ENCODE peak calls at places on chromosomes 5 and 9, in nine cellular contexts. One of them, this sample, is unnamed.

GRCh38 chr9:107693620-107694326 is 204.2 kb upstream of the KLF4 start:
- DNase-seq in left ventricle myocardium inferior: no peak
- DNase-seq in cardiac muscle cell: no peak
- DNase-seq in esophagus squamous epithelium: no peak
- DNase-seq in AG04449: no peak
- DNase-seq in bronchial epithelial cell: peak
- DNase-seq in heart right ventricle: no peak
- DNase-seq in HepG2: no peak
- DNase-seq in AG10803: peak
- DNase-seq in this sample: peak

GRCh38 chr9:138024131-138024530 is 146.5 kb downstream of the CACNA1B start:
- DNase-seq in bronchial epithelial cell: no peak
- DNase-seq in cardiac muscle cell: no peak
- DNase-seq in left ventricle myocardium inferior: no peak
- DNase-seq in AG10803: no peak
- DNase-seq in esophagus squamous epithelium: no peak
- DNase-seq in AG04449: no peak
- DNase-seq in HepG2: no peak
- DNase-seq in heart right ventricle: no peak
- DNase-seq in this sample: no peak

GRCh38 chr5:39138892-39139291 is 64.7 kb upstream of the RICTOR start:
- DNase-seq in cardiac muscle cell: no peak
- DNase-seq in heart right ventricle: no peak
- DNase-seq in HepG2: no peak
- DNase-seq in AG10803: peak
- DNase-seq in bronchial epithelial cell: peak
- DNase-seq in left ventricle myocardium inferior: no peak
- DNase-seq in esophagus squamous epithelium: no peak
- DNase-seq in AG04449: peak
- DNase-seq in this sample: peak

GRCh38 chr5:109365653-109366052 is 44.1 kb downstream of the PJA2 start:
- DNase-seq in heart right ventricle: no peak
- DNase-seq in cardiac muscle cell: no peak
- DNase-seq in AG10803: peak
- DNase-seq in esophagus squamous epithelium: no peak
- DNase-seq in HepG2: no peak
- DNase-seq in AG04449: no peak
- DNase-seq in left ventricle myocardium inferior: no peak
- DNase-seq in bronchial epithelial cell: no peak
- DNase-seq in this sample: no peak

GRCh38 chr5:134059758-134060495 is 54.6 kb upstream of the TCF7 start:
- DNase-seq in AG04449: no peak
- DNase-seq in AG10803: no peak
- DNase-seq in cardiac muscle cell: no peak
- DNase-seq in esophagus squamous epithelium: no peak
- DNase-seq in left ventricle myocardium inferior: no peak
- DNase-seq in heart right ventricle: no peak
- DNase-seq in bronchial epithelial cell: no peak
- DNase-seq in HepG2: no peak
- DNase-seq in this sample: no peak

GRCh38 chr5:42612997-42613396 is 143.6 kb upstream of the CCDC152 start:
- DNase-seq in AG04449: no peak
- DNase-seq in left ventricle myocardium inferior: no peak
- DNase-seq in HepG2: no peak
- DNase-seq in cardiac muscle cell: no peak
- DNase-seq in bronchial epithelial cell: peak
- DNase-seq in esophagus squamous epithelium: no peak
- DNase-seq in heart right ventricle: no peak
- DNase-seq in AG10803: peak
- DNase-seq in this sample: peak

GRCh38 chr5:177320879-177321278 is 9.2 kb upstream of the MXD3 start:
- DNase-seq in AG10803: no peak
- DNase-seq in left ventricle myocardium inferior: no peak
- DNase-seq in AG04449: no peak
- DNase-seq in esophagus squamous epithelium: no peak
- DNase-seq in HepG2: no peak
- DNase-seq in heart right ventricle: no peak
- DNase-seq in bronchial epithelial cell: no peak
- DNase-seq in cardiac muscle cell: no peak
- DNase-seq in this sample: no peak

GRCh38 chr5:94969174-94969573 is 315.7 kb downstream of the MCTP1 start:
- DNase-seq in HepG2: no peak
- DNase-seq in heart right ventricle: no peak
- DNase-seq in esophagus squamous epithelium: no peak
- DNase-seq in cardiac muscle cell: peak
- DNase-seq in AG04449: no peak
- DNase-seq in bronchial epithelial cell: peak
- DNase-seq in AG10803: peak
- DNase-seq in left ventricle myocardium inferior: no peak
- DNase-seq in this sample: peak

GRCh38 chr5:73482383-73483193 is 15.7 kb upstream of the BTF3 start:
- DNase-seq in heart right ventricle: no peak
- DNase-seq in AG10803: peak
- DNase-seq in left ventricle myocardium inferior: no peak
- DNase-seq in HepG2: no peak
- DNase-seq in cardiac muscle cell: no peak
- DNase-seq in bronchial epithelial cell: no peak
- DNase-seq in AG04449: peak
- DNase-seq in esophagus squamous epithelium: no peak
- DNase-seq in this sample: peak

GRCh38 chr9:121818016-121818661 is 166.7 kb downstream of the DAB2IP start:
- DNase-seq in esophagus squamous epithelium: no peak
- DNase-seq in heart right ventricle: no peak
- DNase-seq in HepG2: no peak
- DNase-seq in left ventricle myocardium inferior: no peak
- DNase-seq in AG04449: no peak
- DNase-seq in cardiac muscle cell: no peak
- DNase-seq in AG10803: no peak
- DNase-seq in bronchial epithelial cell: no peak
- DNase-seq in this sample: no peak

GRCh38 chr9:137113385-137114159 is 961 bp downstream of the DPP7 start:
- DNase-seq in cardiac muscle cell: no peak
- DNase-seq in left ventricle myocardium inferior: no peak
- DNase-seq in AG10803: peak
- DNase-seq in bronchial epithelial cell: no peak
- DNase-seq in AG04449: no peak
- DNase-seq in heart right ventricle: no peak
- DNase-seq in esophagus squamous epithelium: no peak
- DNase-seq in HepG2: no peak
- DNase-seq in this sample: no peak

GRCh38 chr9:33452828-33453271 is 5.5 kb upstream of the AQP3 start:
- DNase-seq in AG10803: peak
- DNase-seq in esophagus squamous epithelium: no peak
- DNase-seq in left ventricle myocardium inferior: peak
- DNase-seq in heart right ventricle: peak
- DNase-seq in cardiac muscle cell: peak
- DNase-seq in HepG2: peak
- DNase-seq in bronchial epithelial cell: peak
- DNase-seq in AG04449: peak
- DNase-seq in this sample: peak

GRCh38 chr5:177985430-177986040 is 10.5 kb downstream of the PROP1 start:
- DNase-seq in esophagus squamous epithelium: no peak
- DNase-seq in left ventricle myocardium inferior: no peak
- DNase-seq in AG04449: no peak
- DNase-seq in AG10803: no peak
- DNase-seq in heart right ventricle: no peak
- DNase-seq in cardiac muscle cell: no peak
- DNase-seq in bronchial epithelial cell: no peak
- DNase-seq in HepG2: no peak
- DNase-seq in this sample: no peak

GRCh38 chr5:6791031-6791577 is 77.9 kb downstream of the TENT4A start:
- DNase-seq in bronchial epithelial cell: no peak
- DNase-seq in AG04449: no peak
- DNase-seq in cardiac muscle cell: no peak
- DNase-seq in heart right ventricle: no peak
- DNase-seq in AG10803: no peak
- DNase-seq in esophagus squamous epithelium: no peak
- DNase-seq in left ventricle myocardium inferior: no peak
- DNase-seq in HepG2: no peak
- DNase-seq in this sample: no peak

GRCh38 chr5:6787941-6788340 is 74.7 kb downstream of the TENT4A start:
- DNase-seq in AG10803: no peak
- DNase-seq in bronchial epithelial cell: no peak
- DNase-seq in AG04449: no peak
- DNase-seq in esophagus squamous epithelium: no peak
- DNase-seq in left ventricle myocardium inferior: no peak
- DNase-seq in cardiac muscle cell: no peak
- DNase-seq in heart right ventricle: no peak
- DNase-seq in HepG2: no peak
- DNase-seq in this sample: no peak

GRCh38 chr5:6790346-6790865 is 77.2 kb downstream of the TENT4A start:
- DNase-seq in AG10803: no peak
- DNase-seq in esophagus squamous epithelium: no peak
- DNase-seq in AG04449: no peak
- DNase-seq in cardiac muscle cell: no peak
- DNase-seq in heart right ventricle: no peak
- DNase-seq in bronchial epithelial cell: no peak
- DNase-seq in HepG2: no peak
- DNase-seq in left ventricle myocardium inferior: no peak
- DNase-seq in this sample: no peak

GRCh38 chr5:6788439-6788838 is 75.2 kb downstream of the TENT4A start:
- DNase-seq in bronchial epithelial cell: peak
- DNase-seq in AG10803: no peak
- DNase-seq in AG04449: no peak
- DNase-seq in cardiac muscle cell: no peak
- DNase-seq in heart right ventricle: no peak
- DNase-seq in left ventricle myocardium inferior: no peak
- DNase-seq in HepG2: no peak
- DNase-seq in esophagus squamous epithelium: no peak
- DNase-seq in this sample: no peak

DNA sequence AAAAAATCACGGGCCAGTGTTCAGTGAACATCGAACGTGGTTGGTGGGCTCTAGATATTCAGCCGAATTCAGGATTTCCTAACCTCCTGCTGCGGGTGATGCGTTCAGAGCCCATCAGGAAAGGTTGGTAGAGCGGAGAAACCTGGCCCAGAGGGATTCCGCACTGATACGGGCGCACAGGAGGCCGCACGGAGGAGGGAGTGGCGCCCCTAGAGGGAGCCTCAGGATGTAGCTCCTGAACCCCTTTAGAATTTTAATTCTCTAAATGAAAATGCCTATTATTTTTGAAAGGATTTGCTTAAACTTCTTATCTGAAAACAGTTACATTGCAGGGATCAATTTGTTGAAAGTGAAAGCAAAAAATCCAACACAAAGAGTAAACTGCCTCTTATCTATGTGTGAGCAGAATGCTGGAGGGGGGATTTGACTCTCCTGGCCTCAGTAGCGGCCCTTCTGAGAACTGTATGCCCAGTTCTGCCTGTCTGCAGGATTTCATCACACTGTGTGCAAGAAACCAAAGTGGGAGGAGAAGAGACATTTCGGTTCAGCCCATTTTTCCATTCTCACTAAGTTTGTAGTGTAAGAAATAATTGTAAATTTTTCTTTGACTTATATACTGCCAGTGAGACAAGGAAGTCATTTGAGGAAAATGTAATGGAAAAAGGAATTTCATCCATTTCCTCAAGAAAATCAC is 75.9 kb downstream of the TENT4A start:
- DNase-seq in esophagus squamous epithelium: no peak
- DNase-seq in bronchial epithelial cell: no peak
- DNase-seq in AG04449: no peak
- DNase-seq in heart right ventricle: no peak
- DNase-seq in cardiac muscle cell: no peak
- DNase-seq in AG10803: no peak
- DNase-seq in HepG2: no peak
- DNase-seq in left ventricle myocardium inferior: no peak
- DNase-seq in this sample: no peak
- TF ChIP-seq CTCF in esophagus squamous epithelium: no peak
- TF ChIP-seq CTCF in bronchial epithelial cell: no peak
- TF ChIP-seq CTCF in AG04449: no peak
- TF ChIP-seq CTCF in heart right ventricle: no peak
- TF ChIP-seq CTCF in cardiac muscle cell: no peak
- TF ChIP-seq CTCF in AG10803: no peak
- TF ChIP-seq CTCF in HepG2: no peak
- TF ChIP-seq CTCF in left ventricle myocardium inferior: no peak
- TF ChIP-seq CTCF in this sample: no peak

GRCh38 chr5:30650311-30650710 is 543.2 kb upstream of the CDH6 start:
- DNase-seq in AG04449: no peak
- DNase-seq in heart right ventricle: no peak
- DNase-seq in cardiac muscle cell: no peak
- DNase-seq in bronchial epithelial cell: no peak
- DNase-seq in esophagus squamous epithelium: no peak
- DNase-seq in AG10803: no peak
- DNase-seq in left ventricle myocardium inferior: no peak
- DNase-seq in HepG2: peak
- DNase-seq in this sample: no peak
- TF ChIP-seq CTCF in AG04449: no peak
- TF ChIP-seq CTCF in heart right ventricle: no peak
- TF ChIP-seq CTCF in cardiac muscle cell: no peak
- TF ChIP-seq CTCF in bronchial epithelial cell: no peak
- TF ChIP-seq CTCF in esophagus squamous epithelium: no peak
- TF ChIP-seq CTCF in AG10803: no peak
- TF ChIP-seq CTCF in left ventricle myocardium inferior: no peak
- TF ChIP-seq CTCF in HepG2: peak
- TF ChIP-seq CTCF in this sample: no peak

GRCh38 chr5:5065472-5065871 is 74.7 kb upstream of the ADAMTS16 start:
- DNase-seq in esophagus squamous epithelium: no peak
- DNase-seq in left ventricle myocardium inferior: no peak
- DNase-seq in AG04449: no peak
- DNase-seq in heart right ventricle: no peak
- DNase-seq in cardiac muscle cell: no peak
- DNase-seq in AG10803: no peak
- DNase-seq in HepG2: no peak
- DNase-seq in bronchial epithelial cell: no peak
- DNase-seq in this sample: no peak

GRCh38 chr5:5062903-5063302 is 77.2 kb upstream of the ADAMTS16 start:
- DNase-seq in AG10803: no peak
- DNase-seq in cardiac muscle cell: no peak
- DNase-seq in AG04449: no peak
- DNase-seq in HepG2: no peak
- DNase-seq in bronchial epithelial cell: no peak
- DNase-seq in heart right ventricle: no peak
- DNase-seq in left ventricle myocardium inferior: no peak
- DNase-seq in esophagus squamous epithelium: no peak
- DNase-seq in this sample: no peak

GRCh38 chr5:5061836-5062235 is 78.3 kb upstream of the ADAMTS16 start:
- DNase-seq in AG04449: no peak
- DNase-seq in left ventricle myocardium inferior: no peak
- DNase-seq in bronchial epithelial cell: no peak
- DNase-seq in cardiac muscle cell: no peak
- DNase-seq in AG10803: no peak
- DNase-seq in heart right ventricle: no peak
- DNase-seq in HepG2: no peak
- DNase-seq in esophagus squamous epithelium: no peak
- DNase-seq in this sample: no peak

GRCh38 chr5:5066276-5067186 is 73.6 kb upstream of the ADAMTS16 start:
- DNase-seq in AG10803: no peak
- DNase-seq in left ventricle myocardium inferior: no peak
- DNase-seq in AG04449: no peak
- DNase-seq in cardiac muscle cell: no peak
- DNase-seq in HepG2: no peak
- DNase-seq in heart right ventricle: no peak
- DNase-seq in bronchial epithelial cell: no peak
- DNase-seq in esophagus squamous epithelium: no peak
- DNase-seq in this sample: peak

GRCh38 chr5:5063533-5063953 is 76.6 kb upstream of the ADAMTS16 start:
- DNase-seq in cardiac muscle cell: no peak
- DNase-seq in AG04449: no peak
- DNase-seq in HepG2: peak
- DNase-seq in bronchial epithelial cell: no peak
- DNase-seq in AG10803: no peak
- DNase-seq in esophagus squamous epithelium: no peak
- DNase-seq in heart right ventricle: no peak
- DNase-seq in left ventricle myocardium inferior: no peak
- DNase-seq in this sample: no peak
- TF ChIP-seq CTCF in cardiac muscle cell: no peak
- TF ChIP-seq CTCF in AG04449: no peak
- TF ChIP-seq CTCF in HepG2: peak
- TF ChIP-seq CTCF in bronchial epithelial cell: no peak
- TF ChIP-seq CTCF in AG10803: peak
- TF ChIP-seq CTCF in esophagus squamous epithelium: no peak
- TF ChIP-seq CTCF in heart right ventricle: no peak
- TF ChIP-seq CTCF in left ventricle myocardium inferior: no peak
- TF ChIP-seq CTCF in this sample: no peak

GRCh38 chr5:136028782-136029742 is at the start of gene TGFBI:
- DNase-seq in heart right ventricle: peak
- DNase-seq in bronchial epithelial cell: no peak
- DNase-seq in HepG2: peak
- DNase-seq in cardiac muscle cell: peak
- DNase-seq in left ventricle myocardium inferior: peak
- DNase-seq in AG10803: peak
- DNase-seq in esophagus squamous epithelium: no peak
- DNase-seq in AG04449: no peak
- DNase-seq in this sample: peak
- TF ChIP-seq CTCF in heart right ventricle: peak
- TF ChIP-seq CTCF in bronchial epithelial cell: peak
- TF ChIP-seq CTCF in HepG2: peak
- TF ChIP-seq CTCF in cardiac muscle cell: peak
- TF ChIP-seq CTCF in left ventricle myocardium inferior: peak
- TF ChIP-seq CTCF in AG10803: no peak
- TF ChIP-seq CTCF in esophagus squamous epithelium: no peak
- TF ChIP-seq CTCF in AG04449: peak
- TF ChIP-seq CTCF in this sample: peak

This sample was measured in astrocyte of the spinal cord.